ENCODE peak calls at places on chromosomes 13 and 19, in nine cellular contexts. E, O, D, Q, U, H, N, M and F are unnamed samples.

GRCh38 chr13:113859311-113860050 is 4.4 kb downstream of the GAS6 start:
- DNase-seq in Q (peak; percentile 7), U (no peak), O (no peak), D (no peak), N (no peak), H (peak; percentile 1), M (no peak), E (no peak), F (no peak)

GRCh38 chr13:52738719-52739467 is 727 bp downstream of the CNMD start:
- DNase-seq in U (no peak), O (no peak), M (no peak), D (no peak), N (peak; percentile 32), H (peak; percentile 7), Q (no peak), E (no peak), F (no peak)

GRCh38 chr13:111937763-111938375 is 129.1 kb upstream of the SOX1 start:
- DNase-seq in M (no peak), O (no peak), U (no peak), H (no peak), N (no peak), E (no peak), Q (no peak), D (no peak), F (no peak)

GRCh38 chr19:35712910-35713845 is 4.6 kb upstream of the KMT2B start:
- DNase-seq in Q (no peak), M (no peak), D (no peak), O (no peak), E (no peak), N (no peak), U (no peak), H (no peak), F (no peak)

GRCh38 chr19:10003271-10003670 is 7.0 kb downstream of the COL5A3 start:
- DNase-seq in N (no peak), M (no peak), H (no peak), O (no peak), Q (no peak), E (no peak), D (no peak), U (no peak), F (no peak)

GRCh38 chr19:1172353-1173159 is 1.5 kb downstream of the SBNO2 start:
- DNase-seq in N (peak; percentile 72), E (peak; percentile 61), D (no peak), H (peak; percentile 62), M (peak; percentile 63), U (no peak), Q (no peak), O (peak; percentile 84), F (peak; percentile 65)

GRCh38 chr19:13764821-13765394 is 586 bp downstream of the MRI1 start:
- DNase-seq in N (peak; percentile 38), H (no peak), M (no peak), O (no peak), U (no peak), D (peak; percentile 38), Q (no peak), E (no peak), F (no peak)

GRCh38 chr19:35154535-35155406 is at the start of gene FXYD5:
- DNase-seq in U (peak; percentile 96), E (no peak), Q (no peak), N (peak; percentile 55), M (peak; percentile 81), O (no peak), D (peak; percentile 72), H (peak; percentile 78), F (peak; percentile 63)

GRCh38 chr13:29922281-29922821 is 71.9 kb upstream of the UBL3 start:
- DNase-seq in D (no peak), U (no peak), M (peak; percentile 66), O (no peak), Q (no peak), H (no peak), E (no peak), N (no peak), F (no peak)

GRCh38 chr19:33428627-33429013 is 55.1 kb downstream of the CEBPG start:
- DNase-seq in D (peak; percentile 4), E (no peak), Q (no peak), H (no peak), O (no peak), N (no peak), M (no peak), U (no peak), F (no peak)

GRCh38 chr19:43624933-43625332 is 5.5 kb upstream of the ZNF428 start:
- DNase-seq in D (peak; percentile 36), Q (no peak), E (peak; percentile 28), U (no peak), M (no peak), O (no peak), H (peak; percentile 21), N (peak; percentile 78), F (no peak)

GRCh38 chr13:48334534-48335127 is 31.1 kb downstream of the RB1 start:
- DNase-seq in E (no peak), Q (no peak), H (no peak), O (peak; percentile 8), N (no peak), U (peak; percentile 0), M (peak; percentile 39), D (no peak), F (no peak)
- TF ChIP-seq CTCF in E (peak; percentile 45), Q (peak; percentile 17), H (peak; percentile 83), O (peak; percentile 79), N (peak; percentile 61), U (peak; percentile 49), M (no peak), D (peak; percentile 78), F (peak; percentile 54)

DNA sequence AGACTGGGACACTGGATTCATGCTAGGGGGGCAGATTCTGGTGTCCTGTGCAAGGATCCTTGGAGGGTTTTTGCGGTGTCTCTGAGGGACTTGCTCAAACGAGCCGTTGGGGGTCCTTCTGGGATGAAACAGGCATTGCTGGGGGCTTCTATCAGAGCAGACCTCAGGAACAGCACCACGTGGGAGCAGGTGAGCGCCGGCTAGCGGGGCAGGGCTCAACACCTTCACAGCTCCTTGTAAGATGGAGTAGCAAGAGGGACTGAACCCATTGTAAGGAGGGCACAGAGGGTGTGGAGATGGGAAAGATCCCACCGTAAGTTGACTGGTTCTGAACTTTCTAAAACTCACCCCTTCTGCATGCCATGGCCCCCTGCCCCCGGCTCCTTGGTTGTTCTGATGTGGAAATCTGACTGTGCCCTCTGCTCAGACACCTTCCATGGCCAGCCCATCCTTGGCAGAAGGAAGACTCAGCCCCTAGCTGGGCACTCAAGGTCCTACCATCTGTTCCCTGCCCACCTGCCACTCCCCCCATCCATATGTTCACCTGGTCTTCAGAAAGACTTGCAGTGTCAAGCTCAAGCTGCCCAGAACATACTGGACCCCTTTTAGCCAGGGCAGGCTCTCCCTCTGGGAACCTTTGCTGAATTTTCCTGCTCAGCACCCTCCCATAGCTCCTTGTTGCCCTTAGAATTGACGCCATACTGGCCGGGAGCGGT is 1.2 kb downstream of the SLC27A1 start:
- DNase-seq in Q (no peak), O (peak; percentile 18), H (no peak), M (no peak), D (no peak), U (no peak), N (no peak), E (no peak), F (no peak)
- H3K27ac ChIP-seq in Q (no peak overlapping the region), O (peak overlapping the region; percentile 97), H (no peak overlapping the region), M (no peak overlapping the region), D (peak overlapping the region; percentile 36), U (no peak overlapping the region), N (peak overlapping the region; percentile 87), E (peak overlapping the region; percentile 93), F (peak overlapping the region; percentile 71)

DNA sequence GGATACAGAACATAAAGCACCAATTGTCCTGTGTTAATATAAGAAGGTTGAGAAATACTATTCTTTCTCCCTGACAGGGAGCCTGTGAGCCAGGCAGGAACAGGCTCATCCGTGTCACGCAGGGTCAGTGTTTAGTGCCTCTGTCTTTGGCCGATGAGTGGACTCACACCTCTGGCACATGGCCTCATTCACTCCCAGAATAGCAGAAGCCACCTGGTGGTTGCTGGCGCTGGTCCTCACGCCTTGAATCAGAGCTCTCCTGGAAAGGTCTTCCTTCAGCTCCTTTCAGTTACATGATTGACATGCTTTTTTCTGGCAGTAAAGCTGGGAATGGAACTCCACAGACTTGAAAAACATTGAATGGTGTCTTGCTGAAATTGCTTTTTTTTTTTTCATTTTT is 28.1 kb upstream of the SIAH3 start:
- DNase-seq in U (peak; percentile 12), D (peak; percentile 65), E (no peak), M (peak; percentile 15), N (peak; percentile 50), O (no peak), Q (no peak), H (peak; percentile 47), F (peak; percentile 43)
- TF ChIP-seq CTCF in U (no peak), D (peak; percentile 67), E (no peak), M (no peak), N (no peak), O (no peak), Q (no peak), H (peak; percentile 55), F (no peak)

GRCh38 chr13:87058786-87059329 is 612.3 kb upstream of the SLITRK5 start:
- DNase-seq in H (no peak), N (no peak), M (no peak), O (no peak), U (no peak), E (no peak), Q (no peak), D (no peak), F (no peak)
- H3K27ac ChIP-seq in H (no peak overlapping the region), N (no peak overlapping the region), M (no peak overlapping the region), O (no peak overlapping the region), U (no peak overlapping the region), E (no peak overlapping the region), Q (no peak overlapping the region), D (no peak overlapping the region), F (no peak overlapping the region)

DNA sequence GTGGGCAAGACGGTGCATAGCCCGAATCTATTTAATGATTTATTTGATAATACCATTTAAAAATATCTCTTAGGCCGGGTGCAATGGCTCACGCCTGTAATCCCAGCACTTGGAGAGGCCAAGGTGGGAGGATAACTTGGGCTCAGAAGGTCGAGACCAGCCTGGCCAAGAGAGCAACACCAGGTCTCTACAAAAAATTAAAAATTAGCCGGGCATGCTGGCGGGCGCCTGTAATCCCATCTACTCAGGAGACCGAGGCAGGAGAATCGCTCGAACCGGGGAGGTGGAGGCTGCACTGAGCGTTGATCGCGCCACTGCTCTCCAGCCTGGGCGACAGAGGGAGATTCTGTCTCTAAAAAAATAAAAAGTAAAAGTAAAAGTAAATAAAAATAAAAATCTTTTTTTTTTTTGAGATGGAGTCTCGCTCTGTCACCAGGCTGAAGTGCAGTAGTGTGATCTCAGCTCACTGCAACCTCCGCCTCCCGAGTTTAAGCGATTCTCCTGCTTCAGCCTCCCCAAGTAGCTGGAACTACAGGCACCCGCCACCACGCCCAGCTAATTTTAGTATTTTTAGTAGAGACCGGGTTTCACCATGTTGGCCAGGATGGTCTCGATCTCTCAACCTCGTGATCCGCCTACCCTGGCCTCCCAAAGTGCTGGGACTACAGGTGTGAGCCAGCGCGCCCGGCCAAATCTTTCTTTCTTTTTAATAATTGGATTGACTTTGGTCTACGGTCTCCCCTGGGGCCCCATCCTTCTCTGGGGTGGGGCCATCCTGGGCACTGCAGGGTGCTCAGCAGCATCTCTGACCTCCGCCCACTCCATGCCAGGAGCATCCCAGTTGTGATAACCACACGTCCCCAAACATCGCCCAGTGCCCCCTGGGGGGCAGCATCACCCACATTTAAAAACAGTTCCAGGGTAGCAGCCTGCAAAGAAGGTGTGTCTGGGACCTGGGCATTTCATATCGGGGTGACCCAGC is 90.7 kb downstream of the GNG7 start:
- DNase-seq in M (no peak), O (no peak), E (no peak), N (no peak), U (no peak), D (peak; percentile 19), H (no peak), Q (no peak), F (no peak)
- TF ChIP-seq CTCF in M (no peak), O (no peak), E (no peak), N (no peak), U (no peak), D (no peak), H (no peak), Q (no peak), F (no peak)